ENCODE peak calls at places on chromosomes 13 and 19, in six cellular contexts. C is GM13977, V is cardiac muscle cell, X is fibroblast of lung, Q is thoracic aorta, H is LNCaP clone FGC. U is an unnamed sample.

GRCh38 chr13:34970961-34971360 is 28.9 kb downstream of the NBEA start:
- DNase-seq in Q (no peak), H (no peak), C (no peak), V (no peak), X (no peak), U (no peak)

GRCh38 chr19:42420055-42420544 is 7.1 kb downstream of the LIPE start:
- DNase-seq in X (peak), Q (no peak), V (no peak), C (peak), H (no peak), U (peak)

GRCh38 chr13:76803831-76804230 is 82.4 kb downstream of the KCTD12 start:
- DNase-seq in C (no peak), X (no peak), H (no peak), Q (no peak), V (no peak), U (no peak)

GRCh38 chr19:4130635-4131438 is 6.9 kb upstream of the MAP2K2 start:
- DNase-seq in C (no peak), V (no peak), Q (no peak), H (no peak), X (peak), U (no peak)

GRCh38 chr19:4511300-4512054 is 6.8 kb downstream of the PLIN4 start:
- DNase-seq in H (no peak), Q (no peak), X (no peak), C (no peak), V (no peak), U (no peak)

GRCh38 chr19:15042003-15042402 is 7.3 kb upstream of the CASP14 start:
- DNase-seq in C (no peak), Q (no peak), V (no peak), X (no peak), H (no peak), U (no peak)

GRCh38 chr13:42696191-42696590 is 85.2 kb upstream of the FAM216B start:
- DNase-seq in C (no peak), X (peak), H (no peak), Q (no peak), V (no peak), U (no peak)

GRCh38 chr13:96993660-96994029 is 631 bp downstream of the OXGR1 start:
- DNase-seq in Q (no peak), V (no peak), C (no peak), X (no peak), H (no peak), U (no peak)

GRCh38 chr19:39411006-39411831 is 1.2 kb upstream of the PLEKHG2 start:
- DNase-seq in C (no peak), H (no peak), Q (no peak), V (no peak), X (peak), U (no peak)

GRCh38 chr19:3821857-3822364 is 35.7 kb upstream of the MATK start:
- DNase-seq in H (peak), X (peak), C (peak), V (peak), Q (no peak), U (peak)

GRCh38 chr13:40664100-40665060 is 2.1 kb downstream of the FOXO1 start:
- DNase-seq in H (no peak), V (peak), X (peak), Q (peak), C (peak), U (peak)

GRCh38 chr19:1171755-1172352 is 2.2 kb downstream of the SBNO2 start:
- DNase-seq in X (no peak), V (no peak), C (no peak), Q (no peak), H (no peak), U (no peak)

GRCh38 chr19:8096071-8096470 is 43.5 kb downstream of the CCL25 start:
- DNase-seq in H (no peak), X (no peak), C (no peak), Q (no peak), V (no peak), U (no peak)

GRCh38 chr19:44598880-44599279 is 14.5 kb upstream of the IGSF23 start:
- DNase-seq in X (no peak), V (no peak), Q (no peak), H (no peak), C (no peak), U (no peak)

GRCh38 chr13:41244555-41244954 is 18.8 kb downstream of the MTRF1 start:
- DNase-seq in C (no peak), Q (no peak), V (peak), H (no peak), X (peak), U (no peak)

GRCh38 chr13:86856996-86857395 is 814.2 kb upstream of the SLITRK5 start:
- DNase-seq in C (no peak), V (no peak), X (peak), H (no peak), Q (no peak), U (no peak)

GRCh38 chr13:74299688-74300087 is 165.5 kb upstream of the KLF12 start:
- DNase-seq in X (no peak), C (no peak), Q (no peak), H (no peak), V (no peak), U (no peak)

GRCh38 chr19:4375620-4376228 is 24.6 kb downstream of the SH3GL1 start:
- DNase-seq in C (peak), V (no peak), X (peak), Q (no peak), H (no peak), U (no peak)

GRCh38 chr19:2014081-2014693 is 1.3 kb downstream of the BTBD2 start:
- DNase-seq in X (no peak), C (no peak), Q (no peak), V (no peak), H (no peak), U (no peak)

GRCh38 chr13:31096624-31097302 is 64.9 kb downstream of the HSPH1 start:
- DNase-seq in H (no peak), X (no peak), Q (no peak), V (no peak), C (no peak), U (no peak)

GRCh38 chr13:113157206-113157928 is 1.1 kb upstream of the PROZ start:
- DNase-seq in Q (no peak), C (no peak), H (no peak), V (no peak), X (no peak), U (no peak)

GRCh38 chr13:97289514-97290298 is 67.6 kb downstream of the MBNL2 start:
- DNase-seq in Q (no peak), H (peak), V (no peak), C (no peak), X (no peak), U (no peak)

GRCh38 chr19:40791996-40792395 is 7.0 kb upstream of the EGLN2 start:
- DNase-seq in C (no peak), X (no peak), Q (no peak), H (no peak), V (no peak), U (no peak)

GRCh38 chr13:100657881-100658315 is 16.7 kb downstream of the TMTC4 start:
- DNase-seq in X (no peak), C (no peak), H (no peak), V (no peak), Q (no peak), U (no peak)

GRCh38 chr13:30000373-30000770 is 150.0 kb upstream of the UBL3 start:
- DNase-seq in H (no peak), Q (no peak), C (no peak), V (no peak), X (no peak), U (no peak)

GRCh38 chr19:39874404-39874803 is 28.2 kb upstream of the FBL start:
- DNase-seq in Q (no peak), C (no peak), V (no peak), X (no peak), H (no peak), U (no peak)

GRCh38 chr19:16591803-16592556 is 19.8 kb upstream of the SLC35E1 start:
- DNase-seq in Q (no peak), V (no peak), X (no peak), H (no peak), C (no peak), U (no peak)

GRCh38 chr13:20401586-20401957 is 124.1 kb downstream of the CRYL1 start:
- DNase-seq in V (no peak), H (no peak), C (no peak), X (peak), Q (no peak), U (no peak)

GRCh38 chr19:18193388-18194207 is 580 bp downstream of the MPV17L2 start:
- DNase-seq in X (no peak), Q (no peak), C (peak), V (peak), H (no peak), U (peak)

GRCh38 chr13:27960362-27961226 is 8.5 kb downstream of the CDX2 start:
- DNase-seq in V (peak), H (peak), C (peak), Q (no peak), X (peak), U (peak)

GRCh38 chr19:35879770-35880317 is 11.5 kb downstream of the APLP1 start:
- DNase-seq in V (peak), Q (peak), X (peak), C (peak), H (peak), U (peak)

GRCh38 chr13:113176822-113177221 is 18.4 kb downstream of the PROZ start:
- DNase-seq in Q (no peak), C (no peak), V (no peak), H (no peak), X (no peak), U (no peak)

GRCh38 chr13:46665630-46666482 is 112.9 kb downstream of the LRCH1 start:
- DNase-seq in Q (no peak), H (no peak), X (no peak), C (no peak), V (no peak), U (no peak)

GRCh38 chr19:45693168-45693788 is 812 bp downstream of the QPCTL start:
- DNase-seq in H (no peak), Q (peak), C (peak), V (peak), X (peak), U (peak)

GRCh38 chr13:23375007-23375971 is 58.2 kb downstream of the SACS start:
- DNase-seq in Q (peak), H (peak), X (peak), C (peak), V (peak), U (peak)
- TF ChIP-seq CTCF in Q (peak), H (peak), X (peak), C (peak), V (no peak), U (peak)

GRCh38 chr19:56111601-56112312 is 9.3 kb downstream of the ZNF787 start:
- DNase-seq in Q (no peak), C (peak), X (no peak), V (no peak), H (peak), U (no peak)

GRCh38 chr19:56114711-56115110 is 6.4 kb downstream of the ZNF787 start:
- DNase-seq in V (no peak), Q (no peak), H (no peak), C (no peak), X (no peak), U (no peak)

GRCh38 chr19:56112313-56112709 is 8.8 kb downstream of the ZNF787 start:
- DNase-seq in X (no peak), V (no peak), C (peak), Q (no peak), H (no peak), U (no peak)

GRCh38 chr19:56114051-56114694 is 6.9 kb downstream of the ZNF787 start:
- DNase-seq in C (no peak), Q (no peak), V (no peak), H (no peak), X (no peak), U (no peak)

DNA sequence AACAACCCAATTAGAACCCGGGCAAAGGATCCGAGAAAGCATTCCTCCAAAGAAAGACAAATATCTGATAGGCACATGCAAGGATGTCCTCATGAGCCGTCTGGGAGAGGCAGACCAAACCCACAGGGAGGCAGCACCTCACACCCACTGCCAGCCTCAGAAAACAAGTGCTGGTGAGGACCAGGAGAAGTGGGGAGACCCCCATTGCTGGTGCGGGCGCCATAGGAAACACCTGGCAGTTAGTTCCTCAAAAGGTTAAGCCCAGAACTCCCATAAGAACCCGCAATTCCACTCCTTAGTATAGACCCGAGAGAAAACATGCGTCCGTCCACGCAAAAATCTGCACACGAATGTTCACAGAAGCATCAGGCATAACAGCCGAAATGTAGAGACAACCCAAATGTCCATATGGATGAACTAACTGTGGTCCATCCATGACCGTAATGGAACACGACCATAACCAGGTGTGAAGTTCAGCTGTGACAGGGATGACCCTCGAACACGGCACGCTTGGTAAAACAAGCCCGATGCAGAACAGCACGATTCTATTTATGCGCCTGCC is 7.9 kb downstream of the ZNF787 start:
- DNase-seq in C (no peak), H (no peak), V (no peak), Q (no peak), X (no peak), U (no peak)
- TF ChIP-seq CTCF in C (no peak), H (no peak), V (no peak), Q (no peak), X (no peak), U (no peak)

DNA sequence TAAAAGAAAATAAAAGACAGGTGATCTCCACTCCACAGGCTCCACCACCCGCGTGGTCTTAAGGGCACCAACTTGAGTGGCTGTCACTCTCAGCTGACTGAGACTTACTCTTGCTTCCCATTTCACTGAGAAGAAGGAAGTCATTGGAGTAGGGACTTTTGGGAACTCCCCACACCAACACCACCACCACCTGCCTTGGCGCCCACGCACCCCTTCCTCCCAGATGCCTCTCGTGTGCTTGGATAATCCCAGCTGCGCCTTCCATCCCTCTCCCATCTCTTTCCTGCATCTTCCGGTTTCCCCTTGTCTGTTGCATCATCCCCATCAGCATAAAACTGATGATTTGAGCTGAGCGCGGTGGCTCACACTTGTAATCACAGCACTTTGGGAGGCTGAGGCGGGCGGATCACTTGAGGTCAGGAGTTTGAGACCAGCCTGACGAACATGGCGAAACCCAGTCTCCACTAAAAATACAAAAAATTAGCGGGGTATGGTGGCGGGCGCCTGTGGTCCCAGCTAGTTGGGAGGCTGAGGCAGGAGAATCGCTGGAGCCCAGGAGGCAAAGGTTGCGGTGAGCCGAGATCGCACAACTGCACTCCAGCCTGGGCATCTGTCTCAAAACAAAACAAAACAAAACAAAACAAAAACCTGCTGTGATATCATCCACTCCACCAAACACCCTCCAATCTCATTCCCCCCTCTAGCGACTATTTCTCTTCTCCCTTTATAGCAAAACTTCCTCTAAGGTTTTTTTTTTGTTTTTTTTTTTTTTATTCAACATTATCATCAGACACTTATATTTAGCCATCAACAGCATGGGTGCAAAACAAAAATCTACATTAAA is 25.5 kb downstream of the AP2S1 start:
- DNase-seq in X (peak), H (no peak), V (no peak), Q (no peak), C (no peak), U (no peak)
- TF ChIP-seq CTCF in X (no peak), H (no peak), V (no peak), Q (no peak), C (peak), U (no peak)

GRCh38 chr19:48274173-48274572 is 4.3 kb downstream of the ZNF114 start:
- DNase-seq in X (peak), Q (no peak), V (no peak), H (no peak), C (no peak), U (no peak)
- TF ChIP-seq CTCF in X (no peak), Q (no peak), V (no peak), H (no peak), C (no peak), U (no peak)

U was measured in endothelial cell.